ENCODE peak calls at places on chromosome 4, in nine cellular contexts. Q is neural progenitor cell; R is AG09309; B is foreskin fibroblast; F is CD8-positive, alpha-beta T cell; S is hepatocyte; D is IMR-90; U is heart left ventricle; W is HFF-Myc. T is an unnamed sample.

GRCh38 chr4:143432258-143432591 is 81.3 kb upstream of the SMARCA5 start:
- DNase-seq in Q (no peak), R (no peak), B (no peak), F (no peak), S (no peak), D (no peak), U (no peak), W (no peak), T (no peak)

GRCh38 chr4:154399259-154399974 is 92.2 kb downstream of the DCHS2 start:
- DNase-seq in Q (peak), R (peak), B (peak), F (no peak), S (peak), D (peak), U (no peak), W (no peak), T (no peak)

GRCh38 chr4:174554329-174554728 is 32.0 kb upstream of the HPGD start:
- DNase-seq in Q (no peak), R (no peak), B (no peak), F (no peak), S (no peak), D (no peak), U (no peak), W (no peak), T (no peak)

GRCh38 chr4:40980318-40980883 is 230.6 kb downstream of the NSUN7 start:
- DNase-seq in Q (peak), R (no peak), B (no peak), F (no peak), S (no peak), D (no peak), U (no peak), W (no peak), T (no peak)

GRCh38 chr4:55345980-55346850 is at the start of gene SRD5A3:
- DNase-seq in Q (peak), R (no peak), B (peak), F (peak), S (peak), D (peak), U (peak), W (no peak), T (peak)

GRCh38 chr4:153485860-153486259 is 19.7 kb downstream of the TMEM131L start:
- DNase-seq in Q (no peak), R (no peak), B (no peak), F (no peak), S (no peak), D (no peak), U (no peak), W (no peak), T (no peak)

GRCh38 chr4:147581601-147582350 is 35.4 kb upstream of the TMEM184C start:
- DNase-seq in Q (no peak), R (peak), B (peak), F (no peak), S (no peak), D (peak), U (no peak), W (no peak), T (no peak)

GRCh38 chr4:78311306-78311705 is 240.3 kb upstream of the ANXA3 start:
- DNase-seq in Q (peak), R (no peak), B (no peak), F (no peak), S (no peak), D (no peak), U (no peak), W (no peak), T (no peak)

GRCh38 chr4:56530269-56531148 is 24.9 kb downstream of the ARL9 start:
- DNase-seq in Q (peak), R (peak), B (peak), F (peak), S (peak), D (peak), U (peak), W (peak), T (peak)

GRCh38 chr4:147891476-147892115 is 159.7 kb downstream of the ARHGAP10 start:
- DNase-seq in Q (no peak), R (no peak), B (no peak), F (no peak), S (no peak), D (no peak), U (no peak), W (no peak), T (no peak)

GRCh38 chr4:98151145-98151929 is 8.1 kb upstream of the STPG2 start:
- DNase-seq in Q (no peak), R (no peak), B (no peak), F (no peak), S (no peak), D (no peak), U (no peak), W (no peak), T (no peak)

GRCh38 chr4:137794779-137795178 is 262.5 kb upstream of the PCDH18 start:
- DNase-seq in Q (no peak), R (no peak), B (no peak), F (no peak), S (no peak), D (no peak), U (no peak), W (no peak), T (no peak)

GRCh38 chr4:1305781-1306455 is 16.2 kb downstream of the MAEA start:
- DNase-seq in Q (no peak), R (no peak), B (no peak), F (peak), S (no peak), D (no peak), U (no peak), W (no peak), T (no peak)

GRCh38 chr4:11451720-11452119 is 23.0 kb upstream of the HS3ST1 start:
- DNase-seq in Q (no peak), R (no peak), B (no peak), F (no peak), S (no peak), D (no peak), U (no peak), W (no peak), T (no peak)

DNA sequence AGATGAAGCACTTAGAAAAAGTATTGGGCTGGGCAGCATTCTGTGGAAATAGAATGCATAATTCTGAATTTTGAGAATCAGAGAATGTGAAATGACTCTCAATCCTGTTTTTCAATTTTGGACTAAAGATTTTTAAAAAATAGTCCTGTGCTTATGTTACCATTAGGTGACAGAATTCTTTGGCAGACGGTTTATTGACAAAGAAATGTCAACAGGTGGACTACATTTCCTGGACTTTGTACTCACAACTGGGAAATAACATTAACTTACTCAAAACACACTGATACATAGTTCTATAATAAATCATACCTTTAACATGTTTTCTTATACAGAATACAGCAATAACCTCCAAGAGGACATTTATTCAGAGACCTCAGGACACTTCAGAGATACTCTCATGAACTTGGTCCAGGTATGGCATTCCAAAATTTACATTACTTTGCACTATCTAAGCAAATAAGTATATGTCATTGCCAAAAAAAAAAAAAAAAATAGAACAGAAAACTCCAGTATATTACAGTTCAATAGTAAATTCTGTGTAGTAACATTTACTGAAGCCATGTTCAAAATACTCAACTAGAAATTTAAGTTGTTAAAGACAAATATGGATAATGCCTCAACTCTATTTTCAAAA is 72.7 kb downstream of the ANXA10 start:
- DNase-seq in Q (no peak), R (no peak), B (no peak), F (no peak), S (no peak), D (no peak), U (no peak), W (no peak), T (no peak)
- TF ChIP-seq CTCF in Q (no peak), R (no peak), B (no peak), F (no peak), S (no peak), D (no peak), U (no peak), W (no peak), T (no peak)

GRCh38 chr4:13665711-13666660 is 38.5 kb upstream of the BOD1L1 start:
- DNase-seq in Q (no peak), R (no peak), B (peak), F (no peak), S (no peak), D (peak), U (no peak), W (no peak), T (no peak)
- H3K4me3 ChIP-seq in Q (no peak), R (no peak), B (no peak), F (no peak), S (no peak), D (no peak), U (no peak), W (no peak), T (no peak)

DNA sequence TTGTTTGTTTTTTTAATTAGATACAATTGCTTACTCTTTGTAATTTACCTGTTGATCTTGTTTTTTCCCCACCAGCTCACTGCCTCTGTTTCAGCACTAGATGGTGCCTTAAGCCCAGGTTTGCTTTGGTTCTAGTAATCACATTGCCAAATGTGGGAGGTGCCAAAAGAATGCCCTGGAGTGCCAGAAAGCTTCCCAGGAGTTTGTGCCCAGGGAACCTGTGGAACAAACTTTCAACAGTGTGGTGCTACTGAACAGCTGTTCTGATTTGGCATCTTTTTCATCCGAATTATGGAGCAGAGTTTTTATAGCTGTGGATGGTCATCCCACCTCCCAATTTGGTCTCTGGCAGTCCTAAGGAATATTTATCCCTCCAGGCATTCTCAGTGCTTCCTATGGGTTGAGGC is 1000.7 kb downstream of the STIM2 start:
- DNase-seq in Q (peak), R (peak), B (no peak), F (no peak), S (peak), D (peak), U (peak), W (no peak), T (no peak)
- TF ChIP-seq CTCF in Q (peak), R (peak), B (peak), F (no peak), S (peak), D (peak), U (peak), W (peak), T (peak)

GRCh38 chr4:42399393-42399792 is 2.1 kb downstream of the SHISA3 start:
- DNase-seq in Q (peak), R (no peak), B (no peak), F (no peak), S (no peak), D (no peak), U (no peak), W (no peak), T (no peak)
- H3K4me3 ChIP-seq in Q (peak), R (no peak), B (no peak), F (no peak), S (no peak), D (peak), U (peak), W (no peak), T (no peak)

DNA sequence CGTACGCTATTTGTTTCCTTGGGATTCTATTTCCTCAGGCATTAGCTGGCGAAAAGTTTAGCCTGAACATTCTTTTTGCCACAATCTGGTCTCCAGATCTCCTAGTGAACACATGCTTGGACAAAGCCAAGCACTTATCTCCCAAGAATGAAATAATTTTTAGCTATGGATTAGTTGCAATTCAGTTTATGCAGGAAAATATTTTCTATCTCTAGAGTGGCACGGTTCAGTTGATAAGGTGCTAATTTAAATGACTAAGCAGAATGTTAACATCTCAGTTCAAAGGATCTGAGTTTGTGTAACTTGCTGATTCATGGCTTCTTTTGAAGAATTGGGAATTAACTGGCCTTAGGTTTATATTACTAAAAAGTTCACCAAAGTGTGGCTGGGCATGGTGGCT is 58.1 kb upstream of the JADE1 start:
- DNase-seq in Q (no peak), R (no peak), B (no peak), F (no peak), S (no peak), D (no peak), U (no peak), W (no peak), T (no peak)
- TF ChIP-seq CTCF in Q (no peak), R (no peak), B (no peak), F (no peak), S (no peak), D (no peak), U (no peak), W (no peak), T (no peak)

GRCh38 chr4:76292730-76293129 is 13.8 kb upstream of the STBD1 start:
- DNase-seq in Q (no peak), R (no peak), B (no peak), F (no peak), S (no peak), D (no peak), U (no peak), W (no peak), T (no peak)
- H3K4me3 ChIP-seq in Q (no peak), R (no peak), B (no peak), F (no peak), S (no peak), D (no peak), U (no peak), W (no peak), T (no peak)

DNA sequence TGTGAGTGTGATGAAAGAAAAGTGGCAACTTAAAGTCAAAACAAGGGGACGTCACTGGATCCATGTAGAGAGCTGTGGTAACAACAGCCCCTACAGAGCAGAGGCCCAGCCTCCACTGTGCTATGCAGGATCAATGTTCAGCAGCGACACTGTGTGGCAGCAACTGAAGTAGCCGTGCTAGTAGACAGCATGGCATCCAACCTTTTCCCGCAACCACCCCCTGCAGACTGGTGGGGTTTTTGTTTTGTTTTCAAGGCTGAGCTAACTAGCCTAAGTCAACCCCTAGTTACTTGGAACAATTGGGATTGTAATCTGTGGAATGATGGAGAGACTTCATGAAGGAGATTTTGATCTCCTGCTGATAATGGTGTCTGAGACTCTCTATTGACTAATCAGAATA is 44.4 kb upstream of the PPARGC1A start:
- DNase-seq in Q (peak), R (no peak), B (no peak), F (no peak), S (no peak), D (no peak), U (no peak), W (no peak), T (no peak)
- TF ChIP-seq CTCF in Q (peak), R (no peak), B (no peak), F (no peak), S (no peak), D (no peak), U (no peak), W (no peak), T (no peak)

GRCh38 chr4:183801460-183802168 is 103.5 kb upstream of the STOX2 start:
- DNase-seq in Q (no peak), R (no peak), B (no peak), F (no peak), S (no peak), D (no peak), U (no peak), W (no peak), T (no peak)

GRCh38 chr4:183797445-183798248 is 107.5 kb upstream of the STOX2 start:
- DNase-seq in Q (peak), R (no peak), B (peak), F (no peak), S (peak), D (no peak), U (peak), W (no peak), T (peak)

GRCh38 chr4:183798249-183798920 is 106.7 kb upstream of the STOX2 start:
- DNase-seq in Q (peak), R (no peak), B (no peak), F (no peak), S (peak), D (no peak), U (no peak), W (no peak), T (no peak)

GRCh38 chr4:183797041-183797444 is 108.1 kb upstream of the STOX2 start:
- DNase-seq in Q (peak), R (no peak), B (no peak), F (no peak), S (peak), D (no peak), U (peak), W (no peak), T (no peak)

GRCh38 chr4:183798921-183799307 is 106.2 kb upstream of the STOX2 start:
- DNase-seq in Q (peak), R (no peak), B (no peak), F (no peak), S (peak), D (no peak), U (no peak), W (no peak), T (no peak)
- H3K4me3 ChIP-seq in Q (peak), R (no peak), B (no peak), F (no peak), S (no peak), D (no peak), U (no peak), W (no peak), T (no peak)

GRCh38 chr4:80619070-80619674 is 283.6 kb downstream of the CFAP299 start:
- DNase-seq in Q (peak), R (no peak), B (no peak), F (no peak), S (no peak), D (no peak), U (no peak), W (no peak), T (no peak)
- TF ChIP-seq CTCF in Q (peak), R (peak), B (peak), F (no peak), S (peak), D (no peak), U (no peak), W (peak), T (peak)